ENCODE peak calls at places on chromosomes 7 and 10, in ten cellular contexts. Z, H, B, J, K, I, T, G, M and U are unnamed samples.

GRCh38 chr7:39589323-39590111 is 23.3 kb downstream of the YAE1 start:
- DNase-seq in Z (no peak), H (peak), B (no peak), J (no peak), K (peak), I (peak), T (peak), G (no peak), M (no peak), U (peak)

GRCh38 chr10:79145517-79146470 is 77.0 kb downstream of the ZMIZ1 start:
- DNase-seq in Z (no peak), H (no peak), B (no peak), J (no peak), K (no peak), I (no peak), T (no peak), G (no peak), M (no peak), U (no peak)

GRCh38 chr7:150842018-150842417 is 10.3 kb upstream of the AOC1 start:
- DNase-seq in Z (no peak), H (no peak), B (no peak), J (no peak), K (no peak), I (no peak), T (no peak), G (no peak), M (no peak), U (no peak)

GRCh38 chr10:114623661-114624294 is 34.3 kb downstream of the ABLIM1 start:
- DNase-seq in Z (no peak), H (peak), B (no peak), J (no peak), K (no peak), I (peak), T (peak), G (no peak), M (no peak), U (peak)

GRCh38 chr10:42875792-42876191 is 93.2 kb downstream of the BMS1 start:
- DNase-seq in Z (no peak), H (no peak), B (no peak), J (no peak), K (no peak), I (no peak), T (peak), G (no peak), M (no peak), U (no peak)

GRCh38 chr10:116587878-116588590 is 2.7 kb upstream of the PNLIPRP1 start:
- DNase-seq in Z (no peak), H (no peak), B (no peak), J (no peak), K (no peak), I (no peak), T (no peak), G (no peak), M (no peak), U (no peak)

GRCh38 chr10:17605936-17606335 is 11.2 kb downstream of the HACD1 start:
- DNase-seq in Z (no peak), H (no peak), B (no peak), J (no peak), K (no peak), I (no peak), T (no peak), G (no peak), M (no peak), U (no peak)

GRCh38 chr7:153641202-153641601 is 411.0 kb upstream of the DPP6 start:
- DNase-seq in Z (no peak), H (no peak), B (no peak), J (no peak), K (no peak), I (no peak), T (no peak), G (no peak), M (no peak), U (no peak)

GRCh38 chr7:55185321-55185802 is 166.5 kb downstream of the EGFR start:
- DNase-seq in Z (no peak), H (no peak), B (peak), J (no peak), K (no peak), I (no peak), T (no peak), G (no peak), M (no peak), U (no peak)

GRCh38 chr7:130070900-130071622 is 727 bp downstream of the KLHDC10 start:
- DNase-seq in Z (no peak), H (no peak), B (no peak), J (no peak), K (no peak), I (no peak), T (no peak), G (no peak), M (no peak), U (no peak)

GRCh38 chr7:95905165-95905564 is 132.8 kb downstream of the DYNC1I1 start:
- DNase-seq in Z (no peak), H (no peak), B (no peak), J (no peak), K (no peak), I (no peak), T (no peak), G (no peak), M (no peak), U (no peak)

GRCh38 chr7:9945131-9945530 is 1028.5 kb upstream of the PHF14 start:
- DNase-seq in Z (no peak), H (peak), B (no peak), J (no peak), K (no peak), I (no peak), T (peak), G (no peak), M (no peak), U (no peak)

GRCh38 chr7:93575555-93576397 is 1.3 kb upstream of the CALCR start:
- DNase-seq in Z (no peak), H (no peak), B (no peak), J (no peak), K (no peak), I (no peak), T (no peak), G (no peak), M (no peak), U (no peak)

GRCh38 chr10:91420868-91421267 is 10.7 kb downstream of the HECTD2 start:
- DNase-seq in Z (no peak), H (no peak), B (no peak), J (no peak), K (no peak), I (no peak), T (peak), G (no peak), M (no peak), U (no peak)

GRCh38 chr7:34087892-34088891 is 182.9 kb downstream of the BMPER start:
- DNase-seq in Z (no peak), H (no peak), B (peak), J (peak), K (peak), I (peak), T (peak), G (no peak), M (peak), U (no peak)

GRCh38 chr10:130914377-130914776 is 397.1 kb downstream of the TCERG1L start:
- DNase-seq in Z (no peak), H (no peak), B (no peak), J (no peak), K (no peak), I (no peak), T (no peak), G (no peak), M (no peak), U (no peak)

GRCh38 chr10:60394444-60394843 is 4.8 kb upstream of the ANK3 start:
- DNase-seq in Z (no peak), H (no peak), B (no peak), J (no peak), K (peak), I (no peak), T (no peak), G (no peak), M (no peak), U (no peak)

GRCh38 chr7:127678947-127679346 is 27.0 kb downstream of the SND1 start:
- DNase-seq in Z (no peak), H (no peak), B (no peak), J (no peak), K (no peak), I (no peak), T (peak), G (no peak), M (no peak), U (no peak)

GRCh38 chr10:30737931-30738391 is 108.4 kb upstream of the LYZL2 start:
- DNase-seq in Z (no peak), H (no peak), B (no peak), J (no peak), K (no peak), I (no peak), T (no peak), G (no peak), M (no peak), U (no peak)

GRCh38 chr7:116726149-116726548 is 54.2 kb downstream of the MET start:
- DNase-seq in Z (no peak), H (no peak), B (no peak), J (no peak), K (no peak), I (no peak), T (no peak), G (no peak), M (no peak), U (no peak)

GRCh38 chr7:27846388-27846787 is 106.4 kb downstream of the TAX1BP1 start:
- DNase-seq in Z (no peak), H (no peak), B (no peak), J (no peak), K (no peak), I (no peak), T (no peak), G (no peak), M (no peak), U (no peak)

GRCh38 chr7:130091999-130092398 is 21.7 kb downstream of the KLHDC10 start:
- DNase-seq in Z (no peak), H (no peak), B (no peak), J (no peak), K (no peak), I (no peak), T (no peak), G (no peak), M (no peak), U (no peak)

GRCh38 chr10:29681700-29682444 is 47.1 kb upstream of the SVIL start:
- DNase-seq in Z (no peak), H (no peak), B (no peak), J (no peak), K (no peak), I (no peak), T (no peak), G (no peak), M (no peak), U (no peak)

GRCh38 chr7:20016669-20017068 is 200.5 kb downstream of the MACC1 start:
- DNase-seq in Z (no peak), H (no peak), B (no peak), J (no peak), K (no peak), I (no peak), T (no peak), G (no peak), M (no peak), U (no peak)

GRCh38 chr7:30893357-30893756 is 18.3 kb upstream of the AQP1 start:
- DNase-seq in Z (peak), H (peak), B (no peak), J (peak), K (no peak), I (no peak), T (peak), G (no peak), M (no peak), U (no peak)

GRCh38 chr7:157540606-157541294 is 203.9 kb downstream of the DNAJB6 start:
- DNase-seq in Z (no peak), H (no peak), B (no peak), J (no peak), K (peak), I (no peak), T (no peak), G (no peak), M (no peak), U (no peak)

GRCh38 chr10:17425584-17426262 is 28.7 kb downstream of the ST8SIA6 start:
- DNase-seq in Z (no peak), H (no peak), B (peak), J (peak), K (no peak), I (no peak), T (no peak), G (no peak), M (no peak), U (no peak)

GRCh38 chr10:75233444-75234016 is 2.2 kb downstream of the COMTD1 start:
- DNase-seq in Z (no peak), H (no peak), B (no peak), J (no peak), K (no peak), I (no peak), T (no peak), G (no peak), M (no peak), U (no peak)

GRCh38 chr10:101535949-101536348 is 52.1 kb downstream of the POLL start:
- DNase-seq in Z (no peak), H (no peak), B (no peak), J (peak), K (no peak), I (no peak), T (no peak), G (no peak), M (no peak), U (no peak)

GRCh38 chr10:98852686-98853085 is 383.0 kb downstream of the HPSE2 start:
- DNase-seq in Z (no peak), H (no peak), B (no peak), J (no peak), K (no peak), I (peak), T (no peak), G (no peak), M (no peak), U (no peak)

GRCh38 chr7:29274156-29275017 is 79.8 kb downstream of the CHN2 start:
- DNase-seq in Z (no peak), H (peak), B (no peak), J (no peak), K (no peak), I (no peak), T (peak), G (no peak), M (no peak), U (no peak)

GRCh38 chr7:47852330-47853245 is 95.7 kb downstream of the PKD1L1 start:
- DNase-seq in Z (no peak), H (no peak), B (peak), J (peak), K (no peak), I (no peak), T (no peak), G (no peak), M (no peak), U (no peak)

GRCh38 chr7:137820677-137821420 is 25.9 kb downstream of the DGKI start:
- DNase-seq in Z (peak), H (peak), B (peak), J (peak), K (peak), I (no peak), T (peak), G (no peak), M (no peak), U (peak)

GRCh38 chr10:116787893-116788665 is 45.7 kb upstream of the HSPA12A start:
- DNase-seq in Z (peak), H (peak), B (peak), J (peak), K (peak), I (peak), T (peak), G (peak), M (peak), U (peak)

GRCh38 chr7:157845203-157845810 is 508.5 kb downstream of the DNAJB6 start:
- DNase-seq in Z (peak), H (peak), B (no peak), J (no peak), K (no peak), I (peak), T (no peak), G (no peak), M (no peak), U (no peak)

GRCh38 chr10:71447676-71448075 is 51.0 kb downstream of the CDH23 start:
- DNase-seq in Z (no peak), H (no peak), B (no peak), J (no peak), K (no peak), I (no peak), T (no peak), G (no peak), M (no peak), U (no peak)
- TF ChIP-seq CTCF in Z (no peak), H (no peak), B (no peak), J (no peak), K (no peak), I (no peak), T (no peak), G (no peak), M (no peak), U (no peak)

GRCh38 chr7:17159500-17160037 is 138.9 kb upstream of the AHR start:
- DNase-seq in Z (no peak), H (no peak), B (no peak), J (no peak), K (no peak), I (no peak), T (no peak), G (no peak), M (no peak), U (no peak)

GRCh38 chr7:17155529-17155928 is 142.9 kb upstream of the AHR start:
- DNase-seq in Z (no peak), H (no peak), B (no peak), J (no peak), K (no peak), I (no peak), T (no peak), G (no peak), M (no peak), U (peak)

GRCh38 chr7:17152698-17153097 is 145.8 kb upstream of the AHR start:
- DNase-seq in Z (no peak), H (no peak), B (no peak), J (peak), K (no peak), I (no peak), T (no peak), G (no peak), M (no peak), U (no peak)

GRCh38 chr7:17153571-17153970 is 144.9 kb upstream of the AHR start:
- DNase-seq in Z (no peak), H (no peak), B (no peak), J (no peak), K (no peak), I (no peak), T (no peak), G (no peak), M (no peak), U (no peak)

DNA sequence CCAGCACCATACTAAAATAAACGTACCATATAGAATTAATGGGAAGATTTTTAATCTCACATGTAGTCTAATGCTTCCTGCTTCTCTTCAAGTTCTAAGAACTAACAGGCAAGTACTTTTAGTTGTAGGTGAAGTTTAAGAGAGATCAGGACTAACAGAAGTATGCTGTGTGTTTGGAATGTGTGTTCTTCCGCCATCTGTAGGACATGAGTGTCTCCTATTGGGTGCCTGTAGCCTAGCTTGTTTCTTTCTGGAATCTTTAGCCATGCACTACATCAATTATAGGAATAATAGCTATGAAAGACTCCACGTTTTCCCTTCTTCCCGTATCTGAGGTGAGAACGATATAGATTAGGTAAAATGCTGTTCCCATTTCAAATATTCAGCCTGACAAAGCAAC is 140.2 kb upstream of the AHR start:
- DNase-seq in Z (no peak), H (no peak), B (no peak), J (no peak), K (no peak), I (no peak), T (no peak), G (no peak), M (no peak), U (no peak)
- TF ChIP-seq CTCF in Z (no peak), H (no peak), B (no peak), J (no peak), K (no peak), I (no peak), T (no peak), G (no peak), M (no peak), U (no peak)

DNA sequence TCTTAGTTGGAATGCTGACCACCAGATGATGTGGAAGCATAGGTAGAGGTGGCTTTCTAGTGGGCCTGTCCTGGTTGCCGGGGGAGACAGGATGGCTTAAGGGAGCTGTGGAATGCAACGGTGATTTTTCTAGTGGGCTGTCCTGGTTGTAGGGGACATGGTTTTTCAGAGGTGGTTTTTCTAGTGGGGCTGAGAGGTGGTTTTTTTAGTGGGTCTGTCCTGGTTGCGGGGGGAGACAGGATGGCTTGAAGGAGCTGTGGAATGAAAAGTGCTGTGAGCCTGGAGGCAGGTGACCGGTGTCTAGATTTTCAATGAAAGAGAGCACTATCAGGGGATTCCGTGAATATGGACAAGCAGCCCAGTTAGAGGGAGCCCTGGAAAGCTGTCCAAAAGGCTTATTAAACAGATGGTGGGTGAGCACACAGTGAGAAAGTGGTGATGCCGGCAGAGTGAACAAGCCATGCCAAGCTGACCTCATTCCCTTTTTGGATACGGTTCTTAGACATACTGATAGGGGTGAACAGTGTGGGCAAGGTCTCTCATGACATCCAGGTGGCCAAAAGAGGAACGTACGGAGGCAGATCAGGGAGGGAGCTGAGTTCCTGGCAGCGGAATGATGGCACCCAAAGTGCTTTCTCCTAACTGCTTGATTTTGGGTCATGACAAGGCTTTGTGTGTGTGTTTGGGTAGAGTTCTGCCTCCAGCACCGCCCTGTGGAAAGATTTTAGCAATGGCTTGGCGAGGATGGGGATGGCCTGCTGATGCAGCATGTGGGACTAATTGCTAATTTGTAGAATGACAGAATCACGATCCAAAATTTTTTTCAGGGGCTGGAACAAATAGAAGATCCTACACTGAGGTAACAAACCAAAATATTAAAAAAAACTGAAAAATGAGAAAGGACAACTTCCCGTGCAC is 126.6 kb downstream of the TMEM178B start:
- DNase-seq in Z (no peak), H (no peak), B (no peak), J (no peak), K (no peak), I (no peak), T (no peak), G (no peak), M (no peak), U (no peak)
- TF ChIP-seq CTCF in Z (no peak), H (no peak), B (no peak), J (no peak), K (no peak), I (no peak), T (no peak), G (no peak), M (no peak), U (no peak)

DNA sequence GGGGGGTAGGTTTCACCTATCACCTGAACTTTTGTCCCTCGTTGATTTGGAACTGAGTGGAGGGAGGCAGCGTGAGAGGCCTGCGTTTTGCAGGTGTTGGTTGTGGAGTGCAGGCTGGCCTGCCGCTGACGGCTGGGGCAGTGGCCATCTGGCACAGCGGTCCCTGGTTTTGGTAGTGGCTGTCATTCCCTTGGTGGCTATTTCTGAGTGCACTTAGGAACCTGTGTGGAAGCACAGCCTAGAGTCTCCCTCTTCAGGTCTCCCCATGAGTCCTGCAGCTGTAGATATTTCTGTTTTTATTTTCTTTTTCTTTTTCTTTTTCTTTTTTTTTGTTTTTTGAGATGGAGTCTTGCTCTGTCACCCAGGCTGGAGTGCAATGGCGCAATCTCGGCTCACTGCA is 129.2 kb downstream of the CUL2 start:
- DNase-seq in Z (no peak), H (no peak), B (peak), J (no peak), K (peak), I (no peak), T (peak), G (peak), M (no peak), U (no peak)
- TF ChIP-seq CTCF in Z (no peak), H (peak), B (peak), J (no peak), K (no peak), I (peak), T (peak), G (peak), M (no peak), U (peak)

GRCh38 chr7:98879198-98879988 is 1.1 kb downstream of the TRRAP start:
- DNase-seq in Z (no peak), H (no peak), B (peak), J (peak), K (no peak), I (peak), T (no peak), G (peak), M (peak), U (no peak)

GRCh38 chr7:98878365-98879197 is at the start of gene TRRAP:
- DNase-seq in Z (peak), H (peak), B (peak), J (peak), K (peak), I (no peak), T (peak), G (peak), M (peak), U (no peak)

GRCh38 chr7:98877146-98877545 is 1.2 kb upstream of the TRRAP start:
- DNase-seq in Z (no peak), H (no peak), B (no peak), J (no peak), K (no peak), I (no peak), T (no peak), G (no peak), M (no peak), U (no peak)

GRCh38 chr7:98879989-98880337 is 1.6 kb downstream of the TRRAP start:
- DNase-seq in Z (no peak), H (no peak), B (no peak), J (no peak), K (no peak), I (no peak), T (no peak), G (no peak), M (no peak), U (no peak)

GRCh38 chr7:98877692-98878364 is 504 bp upstream of the TRRAP start:
- DNase-seq in Z (no peak), H (no peak), B (no peak), J (peak), K (no peak), I (no peak), T (no peak), G (no peak), M (no peak), U (no peak)
- TF ChIP-seq CTCF in Z (no peak), H (no peak), B (no peak), J (no peak), K (no peak), I (no peak), T (no peak), G (no peak), M (no peak), U (no peak)